ENCODE peak calls at places on chromosomes 7 and 10, in four cellular contexts. U is brain microvascular endothelial cell, C is Peyer's patch, T is body of pancreas. R is an unnamed sample.

GRCh38 chr7:42025635-42026375 is 211.2 kb downstream of the GLI3 start:
- DNase-seq in U (no peak), C (no peak), T (no peak), R (no peak)

GRCh38 chr7:85095357-85095756 is 91.5 kb downstream of the SEMA3D start:
- DNase-seq in U (peak; percentile 31), C (no peak), T (no peak), R (no peak)

GRCh38 chr7:40329601-40330153 is 194.9 kb downstream of the SUGCT start:
- DNase-seq in U (peak; percentile 16), C (no peak), T (no peak), R (no peak)

GRCh38 chr10:16941067-16941466 is 123.8 kb upstream of the RSU1 start:
- DNase-seq in U (no peak), C (no peak), T (no peak), R (no peak)

GRCh38 chr10:106741131-106741530 is 423.4 kb downstream of the SORCS1 start:
- DNase-seq in U (no peak), C (no peak), T (no peak), R (no peak)

GRCh38 chr10:50464004-50464409 is 159.7 kb downstream of the SGMS1 start:
- DNase-seq in U (peak; percentile 16), C (no peak), T (no peak), R (no peak)

GRCh38 chr10:79244068-79244442 is 103.2 kb upstream of the PPIF start:
- DNase-seq in U (no peak), C (no peak), T (no peak), R (no peak)

GRCh38 chr7:46355331-46355730 is 434.3 kb upstream of the IGFBP3 start:
- DNase-seq in U (no peak), C (no peak), T (no peak), R (no peak)

GRCh38 chr10:77513783-77514331 is 123.8 kb downstream of the KCNMA1 start:
- DNase-seq in U (peak; percentile 79), C (peak; percentile 74), T (peak; percentile 94), R (peak; percentile 89)

GRCh38 chr10:124043310-124044142 is 49.9 kb downstream of the CHST15 start:
- DNase-seq in U (no peak), C (peak; percentile 80), T (no peak), R (no peak)

GRCh38 chr10:14839305-14839695 is 1.2 kb downstream of the HSPA14 start:
- DNase-seq in U (peak; percentile 22), C (no peak), T (no peak), R (no peak)

DNA sequence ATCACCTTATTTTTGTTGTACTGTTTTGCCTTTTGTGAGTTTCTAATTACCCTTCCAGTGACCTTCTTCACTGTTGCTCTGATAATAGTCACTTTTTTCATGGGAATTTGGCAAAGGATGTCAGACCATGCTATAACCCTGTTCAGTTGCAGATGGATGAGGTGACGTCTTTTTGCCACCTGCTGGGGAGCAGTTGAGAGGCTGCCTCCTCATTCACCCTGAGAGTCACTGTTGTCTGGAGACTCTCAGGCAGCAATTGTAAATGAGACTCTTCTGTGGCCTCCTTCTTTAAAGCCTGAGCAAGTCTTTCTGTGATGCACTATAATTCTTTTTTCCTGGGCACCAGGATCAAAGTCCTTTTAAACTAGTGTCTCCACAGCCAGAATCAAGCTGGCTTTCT is 345.1 kb downstream of the ARL4A start:
- DNase-seq in U (no peak), C (no peak), T (no peak), R (no peak)
- TF ChIP-seq CTCF in U (no peak), C (no peak), T (peak; percentile 6), R (no peak)

GRCh38 chr7:81638216-81638615 is 131.6 kb downstream of the HGF start:
- DNase-seq in U (peak; percentile 90), C (no peak), T (no peak), R (no peak)

GRCh38 chr7:81632418-81632817 is 137.4 kb downstream of the HGF start:
- DNase-seq in U (no peak), C (no peak), T (no peak), R (peak; percentile 44)

GRCh38 chr7:81641873-81642272 is 128.0 kb downstream of the HGF start:
- DNase-seq in U (no peak), C (no peak), T (no peak), R (no peak)

DNA sequence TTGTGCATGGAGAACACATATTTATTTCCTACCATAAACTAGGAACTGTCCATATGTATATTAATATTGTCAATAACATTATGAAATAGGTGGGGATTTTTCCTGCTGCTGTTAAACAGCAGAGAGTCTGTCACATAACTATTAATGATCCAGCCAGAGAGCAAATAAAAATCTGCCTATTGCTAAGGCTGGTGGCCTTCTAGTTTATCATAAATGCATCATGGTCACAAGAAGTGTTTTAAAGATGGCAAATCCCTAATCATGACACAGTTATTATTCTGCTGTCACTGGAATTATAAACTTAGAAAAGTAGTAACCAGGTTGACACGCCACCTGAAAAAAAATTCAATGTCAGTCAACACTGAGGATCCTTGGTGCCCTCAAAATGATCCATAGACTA is 132.3 kb downstream of the HGF start:
- DNase-seq in U (no peak), C (no peak), T (no peak), R (no peak)
- H3K4me3 ChIP-seq in U (no peak overlapping the region), C (no peak overlapping the region), T (no peak overlapping the region), R (no peak overlapping the region)

GRCh38 chr10:95640891-95641315 is 15.6 kb downstream of the ALDH18A1 start:
- DNase-seq in U (no peak), C (no peak), T (no peak), R (no peak)

GRCh38 chr10:95637140-95637539 is 19.4 kb downstream of the ALDH18A1 start:
- DNase-seq in U (no peak), C (no peak), T (no peak), R (no peak)

GRCh38 chr10:95635319-95635733 is 21.2 kb downstream of the ALDH18A1 start:
- DNase-seq in U (no peak), C (no peak), T (no peak), R (no peak)

DNA sequence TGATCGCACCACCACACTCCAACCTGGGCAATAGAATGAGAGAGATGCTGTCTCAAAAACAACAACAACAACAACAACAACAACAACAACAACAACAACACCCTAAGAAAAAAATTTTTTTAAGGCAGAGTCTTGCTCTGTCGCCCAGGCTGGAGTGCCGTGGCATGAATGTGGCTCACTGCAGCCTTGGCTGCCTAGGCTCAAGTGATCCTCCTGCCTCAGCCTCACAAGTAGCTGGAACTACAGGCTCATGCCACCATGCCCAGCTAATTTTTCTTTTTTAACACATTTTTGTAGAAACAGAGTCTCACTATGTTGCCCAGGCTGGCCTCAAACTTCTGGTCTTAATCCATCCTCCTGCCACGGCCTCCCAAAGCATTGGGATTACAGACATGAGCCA is 18.6 kb downstream of the ALDH18A1 start:
- DNase-seq in U (no peak), C (no peak), T (no peak), R (no peak)
- H3K36me3 ChIP-seq in U (peaks cover 78% of the 10 kb centered on the region), C (peaks cover 100% of the 10 kb centered on the region), T (peaks cover 45% of the 10 kb centered on the region), R (peaks cover 6% of the 10 kb centered on the region)

GRCh38 chr10:131193923-131194322 is 117.6 kb downstream of the TCERG1L start:
- DNase-seq in U (no peak), C (peak; percentile 17), T (no peak), R (no peak)
- TF ChIP-seq CTCF in U (no peak), C (no peak), T (no peak), R (no peak)

GRCh38 chr7:95330194-95331003 is 6.1 kb upstream of the PON1 start:
- DNase-seq in U (peak; percentile 11), C (no peak), T (no peak), R (no peak)
- H3K4me3 ChIP-seq in U (peak overlapping the region; percentile 18), C (no peak overlapping the region), T (no peak overlapping the region), R (no peak overlapping the region)

R was measured in kidney epithelial cell.